ENCODE peak calls at places on chromosomes 2 and 18, in ten cellular contexts. C is NCI-H524; R is HCT116; L is pancreas; Z is SHP77; K is aorta; W is glomerular endothelial cell; T is endothelial cell of umbilical vein; O is NCI-H1105 treated with DMSO at 0.1 percent for 48 hours; J is CD4-positive, alpha-beta T cell. E is an unnamed sample.

GRCh38 chr2:217650716-217651360 is 352.0 kb downstream of the TNS1 start:
- DNase-seq in C (peak), R (peak), L (no peak), Z (peak), K (no peak), W (peak), T (peak), O (peak), J (no peak), E (peak)

GRCh38 chr2:207825958-207826330 is 56.2 kb upstream of the FZD5 start:
- DNase-seq in C (no peak), R (no peak), L (no peak), Z (no peak), K (no peak), W (no peak), T (no peak), O (no peak), J (no peak), E (no peak)

GRCh38 chr2:220043993-220044335 is 416.5 kb downstream of the SLC4A3 start:
- DNase-seq in C (no peak), R (no peak), L (no peak), Z (no peak), K (no peak), W (no peak), T (no peak), O (no peak), J (no peak), E (no peak)

GRCh38 chr2:48357351-48357750 is 172.6 kb upstream of the STON1 start:
- DNase-seq in C (peak), R (no peak), L (no peak), Z (no peak), K (no peak), W (no peak), T (no peak), O (no peak), J (no peak), E (no peak)

GRCh38 chr2:232489516-232490220 is 2.0 kb upstream of the ECEL1 start:
- DNase-seq in C (no peak), R (no peak), L (peak), Z (no peak), K (peak), W (no peak), T (no peak), O (no peak), J (no peak), E (no peak)

GRCh38 chr2:68831688-68832087 is 39.5 kb downstream of the BMP10 start:
- DNase-seq in C (no peak), R (no peak), L (no peak), Z (no peak), K (no peak), W (no peak), T (peak), O (no peak), J (no peak), E (no peak)

GRCh38 chr18:23743733-23744333 is 54.6 kb downstream of the LAMA3 start:
- DNase-seq in C (peak), R (no peak), L (no peak), Z (peak), K (no peak), W (no peak), T (no peak), O (peak), J (no peak), E (peak)

GRCh38 chr2:235911125-235911524 is 257.1 kb downstream of the GBX2 start:
- DNase-seq in C (no peak), R (no peak), L (no peak), Z (no peak), K (no peak), W (no peak), T (no peak), O (no peak), J (no peak), E (no peak)

GRCh38 chr2:241150660-241151530 is 628 bp downstream of the PPP1R7 start:
- DNase-seq in C (no peak), R (no peak), L (no peak), Z (no peak), K (peak), W (no peak), T (no peak), O (no peak), J (no peak), E (no peak)

GRCh38 chr2:23658466-23658942 is 268.4 kb downstream of the ATAD2B start:
- DNase-seq in C (no peak), R (no peak), L (no peak), Z (no peak), K (no peak), W (no peak), T (no peak), O (no peak), J (no peak), E (no peak)

GRCh38 chr2:236939751-236940229 is 145.9 kb upstream of the COPS8 start:
- DNase-seq in C (peak), R (no peak), L (no peak), Z (peak), K (no peak), W (peak), T (peak), O (no peak), J (no peak), E (peak)

GRCh38 chr18:77161954-77162353 is 29.4 kb upstream of the MBP start:
- DNase-seq in C (no peak), R (no peak), L (no peak), Z (no peak), K (no peak), W (no peak), T (no peak), O (no peak), J (no peak), E (no peak)

GRCh38 chr18:27952741-27953140 is 224.2 kb downstream of the CDH2 start:
- DNase-seq in C (no peak), R (no peak), L (no peak), Z (no peak), K (no peak), W (no peak), T (no peak), O (no peak), J (no peak), E (no peak)

GRCh38 chr18:76589866-76590265 is 94.8 kb upstream of the ZNF516 start:
- DNase-seq in C (no peak), R (no peak), L (no peak), Z (no peak), K (no peak), W (no peak), T (no peak), O (no peak), J (no peak), E (no peak)

GRCh38 chr2:113878743-113879142 is 11.1 kb upstream of the ACTR3 start:
- DNase-seq in C (no peak), R (no peak), L (no peak), Z (no peak), K (no peak), W (no peak), T (no peak), O (peak), J (no peak), E (no peak)